ENCODE peak calls at places on chromosomes 7 and 10, in seven cellular contexts. One of them, this sample, is unnamed.

GRCh38 chr7:135827391-135827790 is 78.8 kb upstream of the FAM180A start:
- DNase-seq in activated T-helper 2 cell treated with anti-CD3 and anti-CD28 coated beads, Interferon-gamma antibody, Interleukin-2, Interleukin-4, amounts not matched to agents 10 μg/mL and 5 μg/mL and 100 μg/mL, durations not matched to agents 14 hours and 24 hours and 36 hours: no peak
- DNase-seq in SJSA1: no peak
- DNase-seq in astrocyte of the cerebellum: no peak
- DNase-seq in type B pancreatic cell: no peak
- DNase-seq in psoas muscle: no peak
- DNase-seq in GM06990: no peak
- DNase-seq in this sample: no peak

GRCh38 chr7:80941206-80941758 is 22.4 kb upstream of the SEMA3C start:
- DNase-seq in activated T-helper 2 cell treated with anti-CD3 and anti-CD28 coated beads, Interferon-gamma antibody, Interleukin-2, Interleukin-4, amounts not matched to agents 10 μg/mL and 5 μg/mL and 100 μg/mL, durations not matched to agents 14 hours and 24 hours and 36 hours: no peak
- DNase-seq in SJSA1: peak; percentile 7
- DNase-seq in astrocyte of the cerebellum: no peak
- DNase-seq in type B pancreatic cell: no peak
- DNase-seq in psoas muscle: no peak
- DNase-seq in GM06990: no peak
- DNase-seq in this sample: no peak

GRCh38 chr7:94022550-94022949 is 18.4 kb upstream of the BET1 start:
- DNase-seq in activated T-helper 2 cell treated with anti-CD3 and anti-CD28 coated beads, Interferon-gamma antibody, Interleukin-2, Interleukin-4, amounts not matched to agents 10 μg/mL and 5 μg/mL and 100 μg/mL, durations not matched to agents 14 hours and 24 hours and 36 hours: no peak
- DNase-seq in SJSA1: no peak
- DNase-seq in astrocyte of the cerebellum: no peak
- DNase-seq in type B pancreatic cell: no peak
- DNase-seq in psoas muscle: no peak
- DNase-seq in GM06990: no peak
- DNase-seq in this sample: no peak

GRCh38 chr10:70461397-70462348 is 16.9 kb upstream of the PALD1 start:
- DNase-seq in activated T-helper 2 cell treated with anti-CD3 and anti-CD28 coated beads, Interferon-gamma antibody, Interleukin-2, Interleukin-4, amounts not matched to agents 10 μg/mL and 5 μg/mL and 100 μg/mL, durations not matched to agents 14 hours and 24 hours and 36 hours: no peak
- DNase-seq in SJSA1: peak; percentile 19
- DNase-seq in astrocyte of the cerebellum: peak; percentile 34
- DNase-seq in type B pancreatic cell: no peak
- DNase-seq in psoas muscle: peak; percentile 49
- DNase-seq in GM06990: no peak
- DNase-seq in this sample: peak; percentile 71

GRCh38 chr7:70647801-70648491 is 484.0 kb upstream of the GALNT17 start:
- DNase-seq in activated T-helper 2 cell treated with anti-CD3 and anti-CD28 coated beads, Interferon-gamma antibody, Interleukin-2, Interleukin-4, amounts not matched to agents 10 μg/mL and 5 μg/mL and 100 μg/mL, durations not matched to agents 14 hours and 24 hours and 36 hours: peak; percentile 70
- DNase-seq in SJSA1: no peak
- DNase-seq in astrocyte of the cerebellum: peak; percentile 28
- DNase-seq in type B pancreatic cell: no peak
- DNase-seq in psoas muscle: no peak
- DNase-seq in GM06990: peak; percentile 58
- DNase-seq in this sample: no peak

GRCh38 chr7:139869886-139870285 is 40.8 kb downstream of the TBXAS1 start:
- DNase-seq in activated T-helper 2 cell treated with anti-CD3 and anti-CD28 coated beads, Interferon-gamma antibody, Interleukin-2, Interleukin-4, amounts not matched to agents 10 μg/mL and 5 μg/mL and 100 μg/mL, durations not matched to agents 14 hours and 24 hours and 36 hours: no peak
- DNase-seq in SJSA1: no peak
- DNase-seq in astrocyte of the cerebellum: no peak
- DNase-seq in type B pancreatic cell: no peak
- DNase-seq in psoas muscle: no peak
- DNase-seq in GM06990: no peak
- DNase-seq in this sample: no peak

GRCh38 chr7:116576350-116577319 is 51.8 kb downstream of the CAV1 start:
- DNase-seq in activated T-helper 2 cell treated with anti-CD3 and anti-CD28 coated beads, Interferon-gamma antibody, Interleukin-2, Interleukin-4, amounts not matched to agents 10 μg/mL and 5 μg/mL and 100 μg/mL, durations not matched to agents 14 hours and 24 hours and 36 hours: no peak
- DNase-seq in SJSA1: peak; percentile 93
- DNase-seq in astrocyte of the cerebellum: peak; percentile 77
- DNase-seq in type B pancreatic cell: no peak
- DNase-seq in psoas muscle: no peak
- DNase-seq in GM06990: no peak
- DNase-seq in this sample: no peak

GRCh38 chr10:126064512-126064911 is 168.1 kb downstream of the FANK1 start:
- DNase-seq in activated T-helper 2 cell treated with anti-CD3 and anti-CD28 coated beads, Interferon-gamma antibody, Interleukin-2, Interleukin-4, amounts not matched to agents 10 μg/mL and 5 μg/mL and 100 μg/mL, durations not matched to agents 14 hours and 24 hours and 36 hours: no peak
- DNase-seq in SJSA1: no peak
- DNase-seq in astrocyte of the cerebellum: no peak
- DNase-seq in type B pancreatic cell: no peak
- DNase-seq in psoas muscle: no peak
- DNase-seq in GM06990: no peak
- DNase-seq in this sample: no peak

GRCh38 chr10:117168729-117169128 is 28.6 kb upstream of the KCNK18 start:
- DNase-seq in activated T-helper 2 cell treated with anti-CD3 and anti-CD28 coated beads, Interferon-gamma antibody, Interleukin-2, Interleukin-4, amounts not matched to agents 10 μg/mL and 5 μg/mL and 100 μg/mL, durations not matched to agents 14 hours and 24 hours and 36 hours: no peak
- DNase-seq in SJSA1: no peak
- DNase-seq in astrocyte of the cerebellum: no peak
- DNase-seq in type B pancreatic cell: no peak
- DNase-seq in psoas muscle: no peak
- DNase-seq in GM06990: no peak
- DNase-seq in this sample: no peak

GRCh38 chr10:11164806-11165590 is 147.3 kb downstream of the CELF2 start:
- DNase-seq in activated T-helper 2 cell treated with anti-CD3 and anti-CD28 coated beads, Interferon-gamma antibody, Interleukin-2, Interleukin-4, amounts not matched to agents 10 μg/mL and 5 μg/mL and 100 μg/mL, durations not matched to agents 14 hours and 24 hours and 36 hours: peak; percentile 62
- DNase-seq in SJSA1: no peak
- DNase-seq in astrocyte of the cerebellum: peak; percentile 80
- DNase-seq in type B pancreatic cell: no peak
- DNase-seq in psoas muscle: peak; percentile 49
- DNase-seq in GM06990: peak; percentile 80
- DNase-seq in this sample: peak; percentile 84

GRCh38 chr10:7667262-7668141 is 736 bp upstream of the ITIH5 start:
- DNase-seq in activated T-helper 2 cell treated with anti-CD3 and anti-CD28 coated beads, Interferon-gamma antibody, Interleukin-2, Interleukin-4, amounts not matched to agents 10 μg/mL and 5 μg/mL and 100 μg/mL, durations not matched to agents 14 hours and 24 hours and 36 hours: no peak
- DNase-seq in SJSA1: no peak
- DNase-seq in astrocyte of the cerebellum: no peak
- DNase-seq in type B pancreatic cell: no peak
- DNase-seq in psoas muscle: peak; percentile 18
- DNase-seq in GM06990: no peak
- DNase-seq in this sample: peak; percentile 38

GRCh38 chr7:30585675-30586074 is 9.0 kb upstream of the GARS1 start:
- DNase-seq in activated T-helper 2 cell treated with anti-CD3 and anti-CD28 coated beads, Interferon-gamma antibody, Interleukin-2, Interleukin-4, amounts not matched to agents 10 μg/mL and 5 μg/mL and 100 μg/mL, durations not matched to agents 14 hours and 24 hours and 36 hours: no peak
- DNase-seq in SJSA1: no peak
- DNase-seq in astrocyte of the cerebellum: no peak
- DNase-seq in type B pancreatic cell: no peak
- DNase-seq in psoas muscle: no peak
- DNase-seq in GM06990: no peak
- DNase-seq in this sample: no peak

GRCh38 chr10:30028006-30028441 is 31.4 kb downstream of the JCAD start:
- DNase-seq in activated T-helper 2 cell treated with anti-CD3 and anti-CD28 coated beads, Interferon-gamma antibody, Interleukin-2, Interleukin-4, amounts not matched to agents 10 μg/mL and 5 μg/mL and 100 μg/mL, durations not matched to agents 14 hours and 24 hours and 36 hours: no peak
- DNase-seq in SJSA1: no peak
- DNase-seq in astrocyte of the cerebellum: no peak
- DNase-seq in type B pancreatic cell: no peak
- DNase-seq in psoas muscle: no peak
- DNase-seq in GM06990: no peak
- DNase-seq in this sample: peak; percentile 55

GRCh38 chr10:104252349-104252748 is 2.3 kb upstream of the GSTO1 start:
- DNase-seq in activated T-helper 2 cell treated with anti-CD3 and anti-CD28 coated beads, Interferon-gamma antibody, Interleukin-2, Interleukin-4, amounts not matched to agents 10 μg/mL and 5 μg/mL and 100 μg/mL, durations not matched to agents 14 hours and 24 hours and 36 hours: no peak
- DNase-seq in SJSA1: no peak
- DNase-seq in astrocyte of the cerebellum: no peak
- DNase-seq in type B pancreatic cell: no peak
- DNase-seq in psoas muscle: no peak
- DNase-seq in GM06990: no peak
- DNase-seq in this sample: no peak

GRCh38 chr7:105713488-105714465 is 132.5 kb upstream of the EFCAB10 start:
- DNase-seq in activated T-helper 2 cell treated with anti-CD3 and anti-CD28 coated beads, Interferon-gamma antibody, Interleukin-2, Interleukin-4, amounts not matched to agents 10 μg/mL and 5 μg/mL and 100 μg/mL, durations not matched to agents 14 hours and 24 hours and 36 hours: no peak
- DNase-seq in SJSA1: no peak
- DNase-seq in astrocyte of the cerebellum: no peak
- DNase-seq in type B pancreatic cell: no peak
- DNase-seq in psoas muscle: no peak
- DNase-seq in GM06990: no peak
- DNase-seq in this sample: peak; percentile 42

GRCh38 chr7:123096976-123097375 is 101.5 kb upstream of the TAS2R16 start:
- DNase-seq in activated T-helper 2 cell treated with anti-CD3 and anti-CD28 coated beads, Interferon-gamma antibody, Interleukin-2, Interleukin-4, amounts not matched to agents 10 μg/mL and 5 μg/mL and 100 μg/mL, durations not matched to agents 14 hours and 24 hours and 36 hours: no peak
- DNase-seq in SJSA1: no peak
- DNase-seq in astrocyte of the cerebellum: no peak
- DNase-seq in type B pancreatic cell: no peak
- DNase-seq in psoas muscle: no peak
- DNase-seq in GM06990: no peak
- DNase-seq in this sample: no peak

GRCh38 chr10:126387041-126387908 is 1.0 kb downstream of the ADAM12 start:
- DNase-seq in activated T-helper 2 cell treated with anti-CD3 and anti-CD28 coated beads, Interferon-gamma antibody, Interleukin-2, Interleukin-4, amounts not matched to agents 10 μg/mL and 5 μg/mL and 100 μg/mL, durations not matched to agents 14 hours and 24 hours and 36 hours: no peak
- DNase-seq in SJSA1: peak; percentile 66
- DNase-seq in astrocyte of the cerebellum: peak; percentile 55
- DNase-seq in type B pancreatic cell: peak; percentile 80
- DNase-seq in psoas muscle: peak; percentile 55
- DNase-seq in GM06990: peak; percentile 11
- DNase-seq in this sample: peak; percentile 71

GRCh38 chr7:33262476-33262875 is 133.1 kb downstream of the BBS9 start:
- DNase-seq in activated T-helper 2 cell treated with anti-CD3 and anti-CD28 coated beads, Interferon-gamma antibody, Interleukin-2, Interleukin-4, amounts not matched to agents 10 μg/mL and 5 μg/mL and 100 μg/mL, durations not matched to agents 14 hours and 24 hours and 36 hours: no peak
- DNase-seq in SJSA1: no peak
- DNase-seq in astrocyte of the cerebellum: no peak
- DNase-seq in type B pancreatic cell: no peak
- DNase-seq in psoas muscle: no peak
- DNase-seq in GM06990: no peak
- DNase-seq in this sample: no peak

GRCh38 chr7:130299909-130300308 is 6.9 kb downstream of the CPA4 start:
- DNase-seq in activated T-helper 2 cell treated with anti-CD3 and anti-CD28 coated beads, Interferon-gamma antibody, Interleukin-2, Interleukin-4, amounts not matched to agents 10 μg/mL and 5 μg/mL and 100 μg/mL, durations not matched to agents 14 hours and 24 hours and 36 hours: no peak
- DNase-seq in SJSA1: no peak
- DNase-seq in astrocyte of the cerebellum: no peak
- DNase-seq in type B pancreatic cell: no peak
- DNase-seq in psoas muscle: no peak
- DNase-seq in GM06990: no peak
- DNase-seq in this sample: no peak

GRCh38 chr7:100745184-100745583 is 11.8 kb downstream of the ZAN start:
- DNase-seq in activated T-helper 2 cell treated with anti-CD3 and anti-CD28 coated beads, Interferon-gamma antibody, Interleukin-2, Interleukin-4, amounts not matched to agents 10 μg/mL and 5 μg/mL and 100 μg/mL, durations not matched to agents 14 hours and 24 hours and 36 hours: no peak
- DNase-seq in SJSA1: peak; percentile 34
- DNase-seq in astrocyte of the cerebellum: no peak
- DNase-seq in type B pancreatic cell: no peak
- DNase-seq in psoas muscle: peak; percentile 31
- DNase-seq in GM06990: peak; percentile 65
- DNase-seq in this sample: peak; percentile 64

GRCh38 chr10:50788951-50789904 is 49.5 kb downstream of the ASAH2B start:
- DNase-seq in activated T-helper 2 cell treated with anti-CD3 and anti-CD28 coated beads, Interferon-gamma antibody, Interleukin-2, Interleukin-4, amounts not matched to agents 10 μg/mL and 5 μg/mL and 100 μg/mL, durations not matched to agents 14 hours and 24 hours and 36 hours: no peak
- DNase-seq in SJSA1: no peak
- DNase-seq in astrocyte of the cerebellum: peak; percentile 57
- DNase-seq in type B pancreatic cell: no peak
- DNase-seq in psoas muscle: no peak
- DNase-seq in GM06990: no peak
- DNase-seq in this sample: no peak

GRCh38 chr10:5199398-5199797 is 2.8 kb downstream of the AKR1C4 start:
- DNase-seq in activated T-helper 2 cell treated with anti-CD3 and anti-CD28 coated beads, Interferon-gamma antibody, Interleukin-2, Interleukin-4, amounts not matched to agents 10 μg/mL and 5 μg/mL and 100 μg/mL, durations not matched to agents 14 hours and 24 hours and 36 hours: no peak
- DNase-seq in SJSA1: no peak
- DNase-seq in astrocyte of the cerebellum: no peak
- DNase-seq in type B pancreatic cell: no peak
- DNase-seq in psoas muscle: no peak
- DNase-seq in GM06990: no peak
- DNase-seq in this sample: no peak

GRCh38 chr7:18491871-18492270 is 3.7 kb upstream of the HDAC9 start:
- DNase-seq in activated T-helper 2 cell treated with anti-CD3 and anti-CD28 coated beads, Interferon-gamma antibody, Interleukin-2, Interleukin-4, amounts not matched to agents 10 μg/mL and 5 μg/mL and 100 μg/mL, durations not matched to agents 14 hours and 24 hours and 36 hours: no peak
- DNase-seq in SJSA1: no peak
- DNase-seq in astrocyte of the cerebellum: no peak
- DNase-seq in type B pancreatic cell: no peak
- DNase-seq in psoas muscle: no peak
- DNase-seq in GM06990: no peak
- DNase-seq in this sample: no peak

GRCh38 chr10:86905429-86905828 is 52.0 kb downstream of the MMRN2 start:
- DNase-seq in activated T-helper 2 cell treated with anti-CD3 and anti-CD28 coated beads, Interferon-gamma antibody, Interleukin-2, Interleukin-4, amounts not matched to agents 10 μg/mL and 5 μg/mL and 100 μg/mL, durations not matched to agents 14 hours and 24 hours and 36 hours: no peak
- DNase-seq in SJSA1: no peak
- DNase-seq in astrocyte of the cerebellum: no peak
- DNase-seq in type B pancreatic cell: no peak
- DNase-seq in psoas muscle: no peak
- DNase-seq in GM06990: no peak
- DNase-seq in this sample: no peak

GRCh38 chr7:37220664-37221063 is 228.0 kb downstream of the ELMO1 start:
- DNase-seq in activated T-helper 2 cell treated with anti-CD3 and anti-CD28 coated beads, Interferon-gamma antibody, Interleukin-2, Interleukin-4, amounts not matched to agents 10 μg/mL and 5 μg/mL and 100 μg/mL, durations not matched to agents 14 hours and 24 hours and 36 hours: no peak
- DNase-seq in SJSA1: no peak
- DNase-seq in astrocyte of the cerebellum: no peak
- DNase-seq in type B pancreatic cell: no peak
- DNase-seq in psoas muscle: no peak
- DNase-seq in GM06990: no peak
- DNase-seq in this sample: no peak

GRCh38 chr10:20093600-20093999 is 277.4 kb downstream of the PLXDC2 start:
- DNase-seq in activated T-helper 2 cell treated with anti-CD3 and anti-CD28 coated beads, Interferon-gamma antibody, Interleukin-2, Interleukin-4, amounts not matched to agents 10 μg/mL and 5 μg/mL and 100 μg/mL, durations not matched to agents 14 hours and 24 hours and 36 hours: no peak
- DNase-seq in SJSA1: no peak
- DNase-seq in astrocyte of the cerebellum: no peak
- DNase-seq in type B pancreatic cell: no peak
- DNase-seq in psoas muscle: no peak
- DNase-seq in GM06990: no peak
- DNase-seq in this sample: no peak

GRCh38 chr7:124840435-124840834 is 74.8 kb upstream of the GPR37 start:
- DNase-seq in activated T-helper 2 cell treated with anti-CD3 and anti-CD28 coated beads, Interferon-gamma antibody, Interleukin-2, Interleukin-4, amounts not matched to agents 10 μg/mL and 5 μg/mL and 100 μg/mL, durations not matched to agents 14 hours and 24 hours and 36 hours: no peak
- DNase-seq in SJSA1: no peak
- DNase-seq in astrocyte of the cerebellum: no peak
- DNase-seq in type B pancreatic cell: no peak
- DNase-seq in psoas muscle: no peak
- DNase-seq in GM06990: no peak
- DNase-seq in this sample: no peak

GRCh38 chr7:45686441-45687184 is 112.4 kb downstream of the ADCY1 start:
- DNase-seq in activated T-helper 2 cell treated with anti-CD3 and anti-CD28 coated beads, Interferon-gamma antibody, Interleukin-2, Interleukin-4, amounts not matched to agents 10 μg/mL and 5 μg/mL and 100 μg/mL, durations not matched to agents 14 hours and 24 hours and 36 hours: peak; percentile 4
- DNase-seq in SJSA1: no peak
- DNase-seq in astrocyte of the cerebellum: no peak
- DNase-seq in type B pancreatic cell: peak; percentile 62
- DNase-seq in psoas muscle: no peak
- DNase-seq in GM06990: no peak
- DNase-seq in this sample: no peak

GRCh38 chr10:44071479-44071878 is 313.4 kb downstream of the CXCL12 start:
- DNase-seq in activated T-helper 2 cell treated with anti-CD3 and anti-CD28 coated beads, Interferon-gamma antibody, Interleukin-2, Interleukin-4, amounts not matched to agents 10 μg/mL and 5 μg/mL and 100 μg/mL, durations not matched to agents 14 hours and 24 hours and 36 hours: no peak
- DNase-seq in SJSA1: no peak
- DNase-seq in astrocyte of the cerebellum: peak; percentile 60
- DNase-seq in type B pancreatic cell: no peak
- DNase-seq in psoas muscle: no peak
- DNase-seq in GM06990: no peak
- DNase-seq in this sample: no peak

GRCh38 chr10:129950651-129951050 is 13.4 kb downstream of the EBF3 start:
- DNase-seq in activated T-helper 2 cell treated with anti-CD3 and anti-CD28 coated beads, Interferon-gamma antibody, Interleukin-2, Interleukin-4, amounts not matched to agents 10 μg/mL and 5 μg/mL and 100 μg/mL, durations not matched to agents 14 hours and 24 hours and 36 hours: no peak
- DNase-seq in SJSA1: no peak
- DNase-seq in astrocyte of the cerebellum: no peak
- DNase-seq in type B pancreatic cell: no peak
- DNase-seq in psoas muscle: no peak
- DNase-seq in GM06990: no peak
- DNase-seq in this sample: no peak

GRCh38 chr10:50361946-50362345 is 110.6 kb upstream of the ASAH2 start:
- DNase-seq in activated T-helper 2 cell treated with anti-CD3 and anti-CD28 coated beads, Interferon-gamma antibody, Interleukin-2, Interleukin-4, amounts not matched to agents 10 μg/mL and 5 μg/mL and 100 μg/mL, durations not matched to agents 14 hours and 24 hours and 36 hours: no peak
- DNase-seq in SJSA1: no peak
- DNase-seq in astrocyte of the cerebellum: no peak
- DNase-seq in type B pancreatic cell: no peak
- DNase-seq in psoas muscle: no peak
- DNase-seq in GM06990: peak; percentile 18
- DNase-seq in this sample: no peak

GRCh38 chr7:148575640-148576411 is 14.7 kb upstream of the C7orf33 start:
- DNase-seq in activated T-helper 2 cell treated with anti-CD3 and anti-CD28 coated beads, Interferon-gamma antibody, Interleukin-2, Interleukin-4, amounts not matched to agents 10 μg/mL and 5 μg/mL and 100 μg/mL, durations not matched to agents 14 hours and 24 hours and 36 hours: peak; percentile 57
- DNase-seq in SJSA1: peak; percentile 55
- DNase-seq in astrocyte of the cerebellum: peak; percentile 36
- DNase-seq in type B pancreatic cell: no peak
- DNase-seq in psoas muscle: peak; percentile 58
- DNase-seq in GM06990: peak; percentile 41
- DNase-seq in this sample: peak; percentile 81

GRCh38 chr7:47653550-47654351 is 71.8 kb upstream of the TNS3 start:
- DNase-seq in activated T-helper 2 cell treated with anti-CD3 and anti-CD28 coated beads, Interferon-gamma antibody, Interleukin-2, Interleukin-4, amounts not matched to agents 10 μg/mL and 5 μg/mL and 100 μg/mL, durations not matched to agents 14 hours and 24 hours and 36 hours: no peak
- DNase-seq in SJSA1: peak; percentile 50
- DNase-seq in astrocyte of the cerebellum: no peak
- DNase-seq in type B pancreatic cell: no peak
- DNase-seq in psoas muscle: no peak
- DNase-seq in GM06990: no peak
- DNase-seq in this sample: no peak